ENCODE peak calls at places on chromosomes 6 and 20, in eight cellular contexts. X, Z, N, C, V, P, A and M are unnamed samples. For H3K4me1, the result is how much of the 10 kb centered on the place peaks cover.

GRCh38 chr6:115901896-115902295 is 158.8 kb downstream of the FRK start:
- DNase-seq in V (no peak), Z (no peak), C (no peak), N (no peak), A (no peak), X (no peak), P (no peak), M (no peak)

GRCh38 chr6:72946766-72947165 is 278.5 kb downstream of the KHDC1L start:
- DNase-seq in Z (no peak), V (no peak), C (no peak), X (no peak), P (peak), A (no peak), N (no peak), M (no peak)

GRCh38 chr6:141562181-141562800 is 570.4 kb upstream of the GJE1 start:
- DNase-seq in V (peak), Z (no peak), X (peak), A (no peak), P (peak), N (no peak), C (no peak), M (peak)

GRCh38 chr6:4774715-4775590 is 1.3 kb upstream of the CDYL start:
- DNase-seq in A (peak), N (peak), Z (peak), P (no peak), V (peak), C (peak), X (no peak), M (peak)

GRCh38 chr6:154318711-154319110 is 37.9 kb downstream of the IPCEF1 start:
- DNase-seq in C (no peak), V (no peak), P (peak), N (no peak), Z (no peak), X (no peak), A (no peak), M (no peak)

GRCh38 chr20:3229798-3230197 is 9.2 kb downstream of the SLC4A11 start:
- DNase-seq in X (no peak), P (no peak), N (no peak), Z (no peak), V (no peak), C (no peak), A (no peak), M (no peak)

GRCh38 chr6:87151786-87152527 is 3.4 kb upstream of the ZNF292 start:
- DNase-seq in A (peak), Z (peak), N (peak), C (peak), X (peak), P (peak), V (peak), M (peak)

GRCh38 chr6:39553811-39554802 is 171.1 kb downstream of the KIF6 start:
- DNase-seq in N (no peak), Z (no peak), C (no peak), A (no peak), X (no peak), V (no peak), P (no peak), M (no peak)

GRCh38 chr6:107607109-107607508 is 117.2 kb downstream of the SOBP start:
- DNase-seq in P (no peak), N (no peak), A (no peak), V (no peak), C (no peak), X (peak), Z (no peak), M (no peak)

GRCh38 chr6:107601406-107601805 is 111.5 kb downstream of the SOBP start:
- DNase-seq in N (no peak), X (no peak), P (no peak), Z (no peak), V (no peak), A (no peak), C (no peak), M (no peak)

GRCh38 chr6:107603029-107603428 is 113.1 kb downstream of the SOBP start:
- DNase-seq in N (no peak), C (no peak), V (no peak), Z (no peak), A (no peak), X (no peak), P (no peak), M (no peak)

GRCh38 chr6:107606407-107606806 is 116.5 kb downstream of the SOBP start:
- DNase-seq in Z (no peak), P (no peak), N (no peak), V (no peak), A (no peak), C (no peak), X (no peak), M (no peak)

GRCh38 chr6:107604549-107604948 is 114.6 kb downstream of the SOBP start:
- DNase-seq in Z (no peak), P (no peak), C (no peak), X (no peak), N (no peak), V (no peak), A (no peak), M (no peak)
- H3K4me1 ChIP-seq in Z (under half), P (under half), C (under half), X (under half), N (under half), V (under half), A (under half), M (under half)

GRCh38 chr20:54669054-54669390 is 193.6 kb downstream of the DOK5 start:
- DNase-seq in P (no peak), X (no peak), Z (no peak), A (no peak), N (no peak), V (no peak), C (no peak), M (no peak)
- H3K4me1 ChIP-seq in P (under half), X (under half), Z (under half), A (under half), N (under half), V (under half), C (under half), M (under half)

GRCh38 chr6:90891338-90891715 is 304.5 kb upstream of the MAP3K7 start:
- DNase-seq in A (no peak), Z (no peak), X (no peak), P (no peak), V (no peak), N (no peak), C (no peak), M (no peak)
- H3K4me1 ChIP-seq in A (under half), Z (under half), X (under half), P (under half), V (under half), N (under half), C (under half), M (under half)

GRCh38 chr20:17964632-17965031 is 4.0 kb downstream of the SNX5 start:
- DNase-seq in X (no peak), P (no peak), C (no peak), Z (no peak), N (no peak), A (no peak), V (no peak), M (no peak)

GRCh38 chr20:17965042-17965697 is 3.4 kb downstream of the SNX5 start:
- DNase-seq in Z (no peak), X (no peak), N (no peak), P (no peak), C (no peak), V (no peak), A (no peak), M (no peak)

GRCh38 chr20:17967595-17968365 is 814 bp downstream of the SNX5 start:
- DNase-seq in V (no peak), N (peak), P (peak), A (peak), X (no peak), C (peak), Z (no peak), M (no peak)

GRCh38 chr20:17968366-17969275 is at the start of the genes MGME1 and SNX5:
- DNase-seq in N (peak), P (peak), C (peak), A (peak), X (peak), V (peak), Z (peak), M (peak)

GRCh38 chr20:17966432-17967312 is 1.9 kb downstream of the SNX5 start:
- DNase-seq in P (peak), A (peak), Z (no peak), V (no peak), X (no peak), C (no peak), N (peak), M (no peak)
- H3K4me1 ChIP-seq in P (under half), A (under half), Z (half or more), V (under half), X (under half), C (under half), N (half or more), M (half or more)

GRCh38 chr6:42022755-42023384 is 27.5 kb upstream of the TAF8 start:
- DNase-seq in V (no peak), A (no peak), P (no peak), Z (no peak), X (no peak), N (no peak), C (no peak), M (no peak)
- H3K4me1 ChIP-seq in V (under half), A (under half), P (under half), Z (under half), X (under half), N (half or more), C (under half), M (under half)